ENCODE peak calls at places on chromosomes 16 and 17, in ten cellular contexts. H is tibial nerve; C is aorta; S is stimulated activated CD4-positive, alpha-beta T cell treated with anti-CD3 and anti-CD28 coated beads, Interleukin-1b, Interleukin-23, amount 100 ng/mL, for 24 hours; B is HEK293T; U is bronchial epithelial cell; Z is Ammon's horn; F is effector CD4-positive, alpha-beta T cell; I is MM.1S; V is transverse colon. G is an unnamed sample.

GRCh38 chr16:82713778-82714177 is 87.0 kb downstream of the CDH13 start:
- DNase-seq in C (no peak), S (no peak), I (no peak), H (no peak), U (no peak), V (no peak), Z (no peak), B (no peak), F (no peak), G (no peak)

GRCh38 chr17:71922439-71922838 is 198.4 kb upstream of the SOX9 start:
- DNase-seq in I (peak), C (no peak), V (no peak), B (no peak), Z (no peak), F (no peak), U (peak), H (no peak), S (no peak), G (no peak)

GRCh38 chr17:1713160-1713877 is 3.1 kb upstream of the TLCD2 start:
- DNase-seq in C (no peak), H (no peak), S (no peak), F (no peak), V (no peak), B (no peak), I (no peak), Z (no peak), U (no peak), G (no peak)

GRCh38 chr17:74454197-74455024 is 12.0 kb upstream of the CD300A start:
- DNase-seq in U (peak), F (no peak), C (peak), V (peak), H (peak), I (no peak), B (no peak), Z (peak), S (no peak), G (peak)

GRCh38 chr17:14205992-14206461 is 30.6 kb downstream of the CDRT15 start:
- DNase-seq in U (peak), I (no peak), S (peak), H (no peak), V (peak), B (no peak), Z (peak), F (peak), C (no peak), G (peak)

GRCh38 chr17:50518265-50519023 is 10.2 kb downstream of the MYCBPAP start:
- DNase-seq in V (no peak), U (no peak), S (no peak), Z (no peak), I (no peak), H (no peak), C (no peak), B (no peak), F (no peak), G (no peak)

GRCh38 chr17:58822148-58823050 is 66.7 kb downstream of the PPM1E start:
- DNase-seq in U (peak), I (no peak), B (no peak), Z (peak), H (no peak), S (no peak), F (no peak), C (no peak), V (no peak), G (no peak)

GRCh38 chr16:66441586-66442375 is 14.7 kb downstream of the BEAN1 start:
- DNase-seq in B (no peak), V (no peak), F (no peak), H (no peak), I (no peak), Z (no peak), C (no peak), U (peak), S (no peak), G (no peak)

GRCh38 chr16:51420247-51420646 is 269.2 kb upstream of the SALL1 start:
- DNase-seq in F (no peak), U (no peak), S (no peak), I (no peak), H (no peak), Z (no peak), B (no peak), C (no peak), V (no peak), G (no peak)

GRCh38 chr17:46162871-46163270 is 30.4 kb downstream of the KANSL1 start:
- DNase-seq in F (no peak), I (no peak), U (no peak), C (no peak), H (no peak), V (no peak), B (no peak), S (no peak), Z (no peak), G (no peak)

G was measured in naive thymus-derived CD8-positive, alpha-beta T cell.